ENCODE peak calls at places on chromosomes 16 and 17, in ten cellular contexts. U, A, B, Q, I, T, L, Y, M and F are unnamed samples.

GRCh38 chr17:74051348-74051747 is 152.1 kb upstream of the RPL38 start:
- DNase-seq in U (no peak), A (no peak), B (no peak), Q (no peak), I (no peak), T (no peak), L (no peak), Y (no peak), M (no peak), F (no peak)

GRCh38 chr16:88633684-88634140 is 4.7 kb upstream of the IL17C start:
- DNase-seq in U (peak; percentile 52), A (no peak), B (no peak), Q (no peak), I (no peak), T (peak; percentile 64), L (no peak), Y (no peak), M (peak; percentile 26), F (no peak)

GRCh38 chr17:19332371-19333131 is 30.0 kb downstream of the B9D1 start:
- DNase-seq in U (no peak), A (no peak), B (peak; percentile 34), Q (no peak), I (no peak), T (no peak), L (no peak), Y (no peak), M (no peak), F (no peak)

GRCh38 chr16:10219742-10220141 is 37.5 kb upstream of the GRIN2A start:
- DNase-seq in U (no peak), A (no peak), B (no peak), Q (no peak), I (no peak), T (no peak), L (no peak), Y (no peak), M (no peak), F (no peak)

GRCh38 chr17:73401911-73402310 is 90.1 kb upstream of the CDC42EP4 start:
- DNase-seq in U (peak; percentile 46), A (no peak), B (peak; percentile 65), Q (peak; percentile 29), I (peak; percentile 62), T (no peak), L (no peak), Y (no peak), M (peak; percentile 19), F (no peak)

GRCh38 chr17:9166678-9167077 is 145.4 kb downstream of the NTN1 start:
- DNase-seq in U (no peak), A (no peak), B (no peak), Q (no peak), I (no peak), T (no peak), L (no peak), Y (no peak), M (no peak), F (no peak)

GRCh38 chr16:85767569-85767968 is 16.7 kb upstream of the C16orf74 start:
- DNase-seq in U (no peak), A (peak; percentile 67), B (no peak), Q (peak; percentile 86), I (no peak), T (no peak), L (peak; percentile 93), Y (peak; percentile 87), M (no peak), F (no peak)

GRCh38 chr17:50425682-50426471 is at the start of gene ACSF2:
- DNase-seq in U (peak; percentile 74), A (no peak), B (no peak), Q (peak; percentile 49), I (peak; percentile 76), T (peak; percentile 92), L (peak; percentile 87), Y (no peak), M (peak; percentile 86), F (peak; percentile 93)

GRCh38 chr16:56652600-56652999 is 914 bp downstream of the MT1B start:
- DNase-seq in U (no peak), A (no peak), B (no peak), Q (no peak), I (no peak), T (no peak), L (no peak), Y (no peak), M (no peak), F (no peak)

GRCh38 chr16:56653218-56653617 is 1.5 kb downstream of the MT1B start:
- DNase-seq in U (no peak), A (no peak), B (no peak), Q (no peak), I (no peak), T (no peak), L (no peak), Y (no peak), M (no peak), F (no peak)

GRCh38 chr16:56658476-56658875 is 717 bp downstream of the MT1F start:
- DNase-seq in U (no peak), A (no peak), B (no peak), Q (no peak), I (no peak), T (no peak), L (no peak), Y (no peak), M (no peak), F (no peak)

GRCh38 chr16:56662357-56663354 is 4.9 kb downstream of the MT1F start:
- DNase-seq in U (no peak), A (no peak), B (no peak), Q (no peak), I (no peak), T (no peak), L (no peak), Y (no peak), M (no peak), F (no peak)

GRCh38 chr16:56657555-56658430 is at the start of gene MT1F:
- DNase-seq in U (peak; percentile 36), A (peak; percentile 83), B (peak; percentile 57), Q (peak; percentile 7), I (peak; percentile 73), T (peak; percentile 99), L (peak; percentile 91), Y (peak; percentile 39), M (peak; percentile 28), F (peak; percentile 89)
- H3K27ac ChIP-seq in U (no peak within 1 kb of the TSS), A (no peak within 1 kb of the TSS), B (peak within 1 kb of the TSS; percentile 64), Q (no peak within 1 kb of the TSS), I (peak within 1 kb of the TSS; percentile 24), T (peak within 1 kb of the TSS; percentile 60), L (peak within 1 kb of the TSS; percentile 71), Y (no peak within 1 kb of the TSS), M (no peak within 1 kb of the TSS), F (no peak within 1 kb of the TSS)

GRCh38 chr17:79341816-79342215 is 267.2 kb downstream of the ENGASE start:
- DNase-seq in U (no peak), A (no peak), B (no peak), Q (no peak), I (no peak), T (no peak), L (no peak), Y (no peak), M (no peak), F (no peak)

GRCh38 chr17:79339311-79339710 is 264.7 kb downstream of the ENGASE start:
- DNase-seq in U (no peak), A (no peak), B (no peak), Q (no peak), I (no peak), T (no peak), L (no peak), Y (no peak), M (no peak), F (no peak)

GRCh38 chr17:79341529-79341780 is 266.8 kb downstream of the ENGASE start:
- DNase-seq in U (no peak), A (no peak), B (no peak), Q (no peak), I (no peak), T (no peak), L (no peak), Y (no peak), M (no peak), F (no peak)

GRCh38 chr17:79340771-79341528 is 266.3 kb downstream of the ENGASE start:
- DNase-seq in U (peak; percentile 82), A (no peak), B (no peak), Q (no peak), I (no peak), T (no peak), L (no peak), Y (no peak), M (no peak), F (no peak)

GRCh38 chr17:79340286-79340685 is 265.7 kb downstream of the ENGASE start:
- DNase-seq in U (peak; percentile 86), A (no peak), B (no peak), Q (no peak), I (no peak), T (no peak), L (no peak), Y (no peak), M (no peak), F (peak; percentile 8)
- H3K27ac ChIP-seq in U (peak overlapping the region; percentile 87), A (no peak overlapping the region), B (no peak overlapping the region), Q (no peak overlapping the region), I (no peak overlapping the region), T (no peak overlapping the region), L (no peak overlapping the region), Y (no peak overlapping the region), M (no peak overlapping the region), F (no peak overlapping the region)

GRCh38 chr17:296906-297690 is 55.5 kb downstream of the RPH3AL start:
- DNase-seq in U (no peak), A (no peak), B (no peak), Q (no peak), I (no peak), T (no peak), L (no peak), Y (no peak), M (no peak), F (peak; percentile 55)
- H3K27ac ChIP-seq in U (no peak overlapping the region), A (no peak overlapping the region), B (no peak overlapping the region), Q (no peak overlapping the region), I (no peak overlapping the region), T (no peak overlapping the region), L (no peak overlapping the region), Y (no peak overlapping the region), M (no peak overlapping the region), F (no peak overlapping the region)

GRCh38 chr16:3791701-3792100 is 74.4 kb upstream of the TRAP1 start:
- DNase-seq in U (no peak), A (no peak), B (no peak), Q (no peak), I (no peak), T (no peak), L (no peak), Y (no peak), M (no peak), F (no peak)

GRCh38 chr16:3787924-3788661 is 70.8 kb upstream of the TRAP1 start:
- DNase-seq in U (no peak), A (no peak), B (no peak), Q (no peak), I (no peak), T (no peak), L (no peak), Y (no peak), M (no peak), F (no peak)

GRCh38 chr16:3792472-3793012 is 75.2 kb upstream of the TRAP1 start:
- DNase-seq in U (no peak), A (no peak), B (no peak), Q (no peak), I (no peak), T (no peak), L (no peak), Y (no peak), M (no peak), F (no peak)

GRCh38 chr16:3788711-3789374 is 71.5 kb upstream of the TRAP1 start:
- DNase-seq in U (no peak), A (no peak), B (no peak), Q (no peak), I (no peak), T (no peak), L (no peak), Y (no peak), M (no peak), F (no peak)

DNA sequence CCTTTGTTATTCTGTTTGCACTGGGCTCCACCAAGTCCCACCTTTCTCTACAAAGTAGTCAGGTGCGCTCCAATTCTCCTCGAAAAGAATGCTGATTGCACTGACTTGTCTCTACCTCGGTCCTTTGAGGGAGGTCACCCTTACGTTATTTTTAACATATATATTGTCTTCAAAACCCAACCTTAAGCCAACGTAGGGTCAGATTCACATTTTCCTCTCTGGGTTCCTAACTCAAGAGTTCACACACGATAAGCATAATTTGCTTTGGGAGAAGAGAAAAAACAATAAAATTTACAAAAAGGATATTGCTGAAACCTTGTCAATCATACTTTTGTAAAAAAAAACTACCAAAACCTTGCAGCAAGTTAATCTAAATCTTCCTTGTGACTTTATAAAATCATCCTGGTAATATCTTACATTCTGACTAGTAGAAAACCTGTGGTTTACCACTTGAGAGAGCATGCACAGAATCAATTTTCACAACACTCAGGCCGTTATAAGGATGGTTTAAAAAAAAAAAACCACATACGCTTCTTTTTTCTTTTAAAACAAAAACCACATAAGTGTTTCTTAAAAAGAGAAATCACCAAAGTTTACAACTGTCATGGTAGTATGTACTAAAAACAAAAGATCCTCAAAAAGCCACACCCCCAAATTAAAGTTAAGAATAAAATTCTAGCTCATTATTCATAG is 72.2 kb upstream of the TRAP1 start:
- DNase-seq in U (no peak), A (no peak), B (no peak), Q (no peak), I (no peak), T (no peak), L (no peak), Y (no peak), M (no peak), F (no peak)
- H3K27ac ChIP-seq in U (no peak overlapping the region), A (no peak overlapping the region), B (no peak overlapping the region), Q (no peak overlapping the region), I (no peak overlapping the region), T (no peak overlapping the region), L (no peak overlapping the region), Y (no peak overlapping the region), M (no peak overlapping the region), F (no peak overlapping the region)